ENCODE peak calls at places on chromosomes 12 and 14, in five cellular contexts. C is NB4, Y is A549, S is lower leg skin, X is IMR-90. U is an unnamed sample.
A peak's percentile ranks its signal among the peaks of the same experiment; 100 is the strongest.

GRCh38 chr12:1488908-1489381 is 105.4 kb downstream of the FBXL14 start:
- DNase-seq in X (peak; percentile 40), C (peak; percentile 55), Y (no peak), S (no peak), U (no peak)

GRCh38 chr14:28763914-28764848 is 2.4 kb upstream of the FOXG1 start:
- DNase-seq in C (no peak), Y (no peak), X (no peak), S (no peak), U (no peak)

GRCh38 chr12:5453471-5453870 is 21.6 kb downstream of the NTF3 start:
- DNase-seq in S (no peak), Y (no peak), C (no peak), X (no peak), U (no peak)

GRCh38 chr12:42446761-42447160 is 120.8 kb downstream of the PPHLN1 start:
- DNase-seq in Y (no peak), X (no peak), S (no peak), C (no peak), U (no peak)

GRCh38 chr14:58647777-58648176 is 10.0 kb downstream of the DACT1 start:
- DNase-seq in S (no peak), C (no peak), Y (no peak), X (no peak), U (no peak)

GRCh38 chr12:105414088-105414487 is 83.6 kb downstream of the C12orf75 start:
- DNase-seq in C (no peak), S (no peak), X (no peak), Y (no peak), U (no peak)

GRCh38 chr12:50050410-50051280 is 6.8 kb upstream of the ASIC1 start:
- DNase-seq in S (peak; percentile 41), C (peak; percentile 98), Y (no peak), X (peak; percentile 47), U (peak; percentile 46)

GRCh38 chr12:113071427-113072112 is 15.0 kb downstream of the DTX1 start:
- DNase-seq in C (no peak), S (no peak), Y (no peak), X (no peak), U (peak; percentile 24)

GRCh38 chr12:121933522-121934317 is 15.3 kb downstream of the CFAP251 start:
- DNase-seq in Y (no peak), S (no peak), C (peak; percentile 34), X (peak; percentile 42), U (no peak)

GRCh38 chr12:99079811-99080210 is 434.7 kb downstream of the APAF1 start:
- DNase-seq in X (no peak), Y (no peak), C (no peak), S (no peak), U (no peak)

GRCh38 chr12:29611906-29612305 is 114.4 kb upstream of the OVCH1 start:
- DNase-seq in C (no peak), S (no peak), Y (no peak), X (peak; percentile 84), U (no peak)

GRCh38 chr14:72610096-72610830 is 283.6 kb downstream of the DPF3 start:
- DNase-seq in X (no peak), C (no peak), S (no peak), Y (no peak), U (no peak)

DNA sequence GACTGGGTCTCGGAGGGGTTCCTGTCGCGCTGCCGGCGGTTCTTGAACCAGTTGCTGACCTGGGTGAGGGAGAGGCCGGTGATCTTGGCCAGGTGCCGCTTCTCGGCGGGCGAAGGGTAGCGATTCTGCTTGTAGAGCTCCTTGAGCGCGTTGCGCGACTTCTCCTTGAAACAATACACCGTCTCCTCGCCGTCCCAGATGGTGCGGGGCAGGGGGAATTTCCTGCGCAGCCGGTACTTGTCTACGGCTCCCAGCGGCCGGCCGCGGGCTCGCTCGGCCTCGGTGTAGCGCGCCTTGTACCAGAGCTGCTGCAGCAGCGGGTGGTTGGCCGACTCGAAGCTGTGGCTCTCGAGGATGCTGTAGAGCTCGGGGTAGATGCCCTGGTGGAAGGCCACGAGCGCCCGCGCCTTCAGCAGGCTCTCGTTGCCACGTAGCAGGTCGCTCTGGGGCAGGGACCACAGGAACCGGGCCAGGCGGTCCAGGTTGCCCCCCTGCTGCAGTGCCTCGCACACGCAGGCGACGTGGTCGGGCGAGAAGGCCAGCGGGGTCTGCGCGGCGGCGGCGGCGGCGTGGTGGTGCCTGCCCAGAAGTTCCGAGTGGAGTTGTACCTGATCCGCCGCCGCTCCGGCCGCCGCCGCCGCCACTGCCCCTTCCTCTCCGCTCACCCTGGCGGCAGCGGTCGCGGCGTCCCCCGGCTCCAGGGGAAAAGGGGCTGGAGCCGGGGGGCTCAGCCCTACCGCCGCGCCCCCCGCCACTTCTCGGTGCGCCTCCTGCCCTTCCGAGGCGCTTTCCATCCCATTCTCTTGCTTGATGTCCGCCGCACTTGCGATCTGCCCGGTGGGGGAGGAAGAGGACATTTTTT is 702 bp downstream of the SIX4 start:
- DNase-seq in S (no peak), C (peak; percentile 63), X (peak; percentile 62), Y (peak; percentile 28), U (no peak)
- TF ChIP-seq POLR2A in S (no peak), C (no peak), X (no peak), Y (no peak), U (no peak)

DNA sequence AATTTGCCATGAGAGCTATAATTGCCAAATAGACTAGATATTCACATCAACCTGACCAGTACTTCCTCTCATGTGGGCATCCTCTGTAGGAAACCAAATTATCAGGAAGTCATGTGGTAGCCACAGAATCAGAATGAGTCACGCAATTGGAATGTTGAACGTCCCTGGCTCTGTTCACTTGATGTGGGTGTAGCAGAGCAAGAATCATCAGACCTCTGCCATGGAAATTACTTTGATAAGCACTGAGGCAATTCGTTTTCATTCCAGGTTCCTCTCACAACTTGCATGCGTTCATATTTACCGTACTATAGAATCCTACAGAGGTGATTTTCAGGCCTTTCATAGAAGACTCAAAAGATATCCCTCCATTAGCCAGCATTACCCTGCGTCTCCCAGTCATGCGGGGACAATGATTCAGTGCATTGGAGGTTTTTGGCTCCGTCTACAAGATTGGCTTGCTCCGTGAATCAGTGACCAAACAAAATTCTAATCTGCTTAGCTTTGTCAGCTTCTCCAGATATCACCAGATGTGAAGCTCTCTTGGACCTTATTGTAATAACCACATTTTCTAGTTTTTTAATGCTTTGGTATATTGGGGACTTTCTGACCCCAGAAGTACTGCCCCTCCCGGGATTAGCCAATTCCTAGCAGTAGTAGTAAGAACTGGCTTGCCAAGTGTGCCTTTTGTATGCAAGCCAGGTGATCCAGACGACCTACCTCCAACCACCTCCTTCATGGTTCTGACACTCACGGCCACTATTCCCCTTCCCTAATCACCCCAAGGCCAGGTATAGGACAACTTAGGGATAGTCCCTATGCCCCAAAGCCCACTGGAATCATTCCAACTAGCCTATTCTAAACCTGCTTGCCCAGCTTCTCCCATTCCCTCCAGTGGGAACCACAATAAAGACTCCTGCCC is 133.4 kb downstream of the KICS2 start:
- DNase-seq in Y (peak; percentile 88), X (peak; percentile 97), S (peak; percentile 94), C (peak; percentile 78), U (peak; percentile 39)
- TF ChIP-seq POLR2A in Y (no peak), X (no peak), S (no peak), C (no peak), U (no peak)

GRCh38 chr14:68979722-68980552 is 835 bp upstream of the ACTN1 start:
- DNase-seq in X (peak; percentile 63), C (peak; percentile 49), S (no peak), Y (peak; percentile 59), U (no peak)

GRCh38 chr14:68979021-68979721 is at the start of gene ACTN1:
- DNase-seq in C (peak; percentile 97), S (peak; percentile 92), X (peak; percentile 97), Y (peak; percentile 97), U (peak; percentile 94)

GRCh38 chr14:68977741-68978549 is 1.2 kb downstream of the ACTN1 start:
- DNase-seq in X (peak; percentile 95), Y (peak; percentile 67), C (peak; percentile 94), S (peak; percentile 47), U (no peak)

GRCh38 chr14:68977137-68977740 is 1.9 kb downstream of the ACTN1 start:
- DNase-seq in S (no peak), X (no peak), C (no peak), Y (no peak), U (peak; percentile 84)

GRCh38 chr14:68978550-68978911 is 571 bp downstream of the ACTN1 start:
- DNase-seq in X (no peak), C (peak; percentile 68), S (no peak), Y (peak; percentile 44), U (no peak)
- TF ChIP-seq POLR2A in X (peak; percentile 4), C (no peak), S (no peak), Y (no peak), U (peak; percentile 30)

DNA sequence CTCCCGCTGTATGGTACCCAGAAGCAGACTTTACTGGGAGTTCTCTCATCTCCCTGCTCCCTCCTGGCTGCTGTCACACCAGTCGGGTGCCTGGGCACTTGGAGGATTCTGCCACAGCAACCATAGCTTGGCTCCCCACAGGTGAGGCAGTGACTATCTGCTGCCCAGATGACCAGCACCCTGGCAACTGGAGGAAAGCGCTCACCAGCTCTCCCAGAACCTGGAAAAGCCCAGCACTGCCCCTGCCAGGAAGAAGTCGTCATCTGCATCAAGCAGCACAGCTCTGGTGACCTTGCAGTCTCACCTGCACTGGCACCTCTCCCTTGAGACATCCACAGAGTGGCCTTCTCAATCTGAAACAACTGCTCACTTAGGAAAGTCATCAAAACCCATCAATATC is 31.9 kb upstream of the TC2N start:
- DNase-seq in S (no peak), Y (no peak), X (no peak), C (no peak), U (no peak)
- TF ChIP-seq POLR2A in S (no peak), Y (no peak), X (no peak), C (no peak), U (no peak)

DNA sequence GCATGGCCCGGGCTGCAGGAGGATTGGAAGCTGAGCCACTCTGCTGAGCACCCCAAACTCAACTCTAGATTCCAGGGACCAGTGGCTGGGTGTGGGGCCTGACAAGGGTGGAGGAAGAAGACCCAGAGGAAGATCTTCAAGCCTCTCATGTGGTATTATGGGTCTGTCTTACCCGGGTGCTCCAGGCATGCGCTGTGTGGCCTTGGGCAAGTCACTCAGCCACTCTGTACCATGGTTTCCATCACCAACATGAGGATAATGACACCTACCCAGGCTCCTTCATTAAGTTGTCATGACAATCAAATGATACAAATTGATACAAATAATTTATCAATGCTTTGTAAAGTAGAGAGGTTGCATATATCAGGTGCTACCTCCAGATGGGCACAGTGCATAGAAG is 41.2 kb downstream of the SMUG1 start:
- DNase-seq in Y (no peak), C (no peak), S (no peak), X (no peak), U (no peak)
- TF ChIP-seq POLR2A in Y (no peak), C (no peak), S (no peak), X (no peak), U (no peak)

DNA sequence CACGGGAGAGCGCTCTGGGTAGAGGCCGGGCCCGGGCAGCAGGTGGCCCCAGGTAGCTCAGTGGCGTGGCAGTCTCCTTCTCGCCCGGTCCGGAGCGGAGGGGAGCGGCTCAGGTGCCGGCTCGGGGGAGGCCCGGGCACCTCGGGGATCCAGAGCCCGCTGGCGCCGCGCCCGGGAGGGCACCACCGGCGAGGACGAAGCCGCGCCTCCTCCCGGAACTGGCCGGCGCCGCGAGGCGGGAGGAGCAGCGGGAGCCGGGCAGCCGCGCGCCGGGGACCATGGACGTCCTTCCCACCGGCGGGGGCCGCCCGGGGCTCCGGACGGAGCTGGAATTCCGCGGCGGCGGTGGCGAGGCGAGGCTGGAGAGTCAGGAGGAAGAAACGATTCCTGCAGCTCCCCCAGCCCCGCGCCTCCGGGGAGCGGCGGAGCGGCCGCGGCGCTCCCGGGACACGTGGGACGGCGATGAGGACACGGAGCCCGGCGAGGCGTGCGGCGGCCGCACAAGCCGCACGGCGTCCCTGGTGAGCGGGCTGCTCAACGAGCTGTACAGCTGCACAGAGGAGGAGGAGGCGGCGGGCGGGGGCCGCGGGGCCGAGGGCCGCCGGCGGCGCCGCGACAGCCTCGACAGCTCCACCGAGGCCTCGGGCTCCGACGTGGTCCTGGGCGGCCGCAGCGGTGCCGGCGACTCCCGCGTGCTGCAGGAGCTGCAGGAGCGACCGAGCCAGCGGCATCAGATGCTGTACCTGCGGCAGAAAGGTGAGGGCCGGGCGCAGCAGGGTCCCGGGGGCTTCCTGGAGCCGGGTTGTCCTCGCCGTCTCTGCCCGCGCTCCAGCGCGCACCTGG is 21.5 kb upstream of the GNS start:
- DNase-seq in Y (peak; percentile 44), X (no peak), S (no peak), C (peak; percentile 45), U (no peak)
- TF ChIP-seq POLR2A in Y (no peak), X (no peak), S (no peak), C (no peak), U (no peak)

U was measured in HepG2.